ENCODE peak calls at places on chromosome X, in nine cellular contexts. L is neural progenitor cell; G is astrocyte of the cerebellum; M is stimulated activated naive CD4-positive, alpha-beta T cell; T is GDM1; D is LNCaP clone FGC; Y is stimulated activated CD4-positive, alpha-beta T cell treated with anti-CD3 and anti-CD28 coated beads, Interleukin-4, amount 100 ng/mL, for 48 hours; K is iris pigment epithelial cell; X is IMR-90. C is an unnamed sample.

GRCh38 chrX:79081895-79082512 is 62.5 kb upstream of the GPR174 start:
- DNase-seq in L (peak; percentile 31), G (no peak), M (peak; percentile 2), T (no peak), D (no peak), Y (no peak), K (peak; percentile 17), X (peak; percentile 4), C (peak; percentile 71)

GRCh38 chrX:22135171-22135711 is 103.1 kb downstream of the PHEX start:
- DNase-seq in L (no peak), G (peak; percentile 4), M (no peak), T (no peak), D (no peak), Y (no peak), K (peak; percentile 67), X (peak; percentile 45), C (no peak)

GRCh38 chrX:119208401-119209057 is 27.6 kb upstream of the PGRMC1 start:
- DNase-seq in L (no peak), G (no peak), M (no peak), T (no peak), D (no peak), Y (no peak), K (no peak), X (no peak), C (no peak)

GRCh38 chrX:109384569-109385174 is 97.2 kb downstream of the GUCY2F start:
- DNase-seq in L (peak; percentile 71), G (peak; percentile 5), M (no peak), T (no peak), D (no peak), Y (no peak), K (peak; percentile 34), X (peak; percentile 10), C (no peak)

GRCh38 chrX:151621422-151621821 is 57.9 kb downstream of the PASD1 start:
- DNase-seq in L (no peak), G (no peak), M (no peak), T (no peak), D (no peak), Y (no peak), K (no peak), X (no peak), C (no peak)

GRCh38 chrX:9770319-9770718 is 4.7 kb upstream of the GPR143 start:
- DNase-seq in L (no peak), G (no peak), M (no peak), T (no peak), D (peak; percentile 52), Y (no peak), K (no peak), X (peak; percentile 8), C (no peak)

GRCh38 chrX:24425806-24426205 is 39.3 kb upstream of the PDK3 start:
- DNase-seq in L (no peak), G (no peak), M (no peak), T (no peak), D (no peak), Y (no peak), K (no peak), X (no peak), C (no peak)

GRCh38 chrX:108303682-108304081 is 134.5 kb downstream of the COL4A6 start:
- DNase-seq in L (no peak), G (no peak), M (no peak), T (no peak), D (no peak), Y (no peak), K (no peak), X (no peak), C (no peak)

GRCh38 chrX:10525381-10525780 is 95.0 kb downstream of the MID1 start:
- DNase-seq in L (no peak), G (no peak), M (no peak), T (no peak), D (no peak), Y (no peak), K (peak; percentile 39), X (no peak), C (no peak)